ENCODE peak calls at places on chromosomes 16 and 17, in five cellular contexts. T is brain microvascular endothelial cell, I is thoracic aorta, A is endothelial cell, U is mesothelial cell of epicardium. S is an unnamed sample.
A peak's percentile ranks its signal among the peaks of the same experiment; 100 is the strongest.

GRCh38 chr16:73122604-73123386 is 74.9 kb upstream of the ZFHX3 start:
- DNase-seq in T (peak; percentile 31), I (no peak), A (no peak), U (no peak), S (no peak)

GRCh38 chr17:36600936-36601302 is 464 bp upstream of the MRM1 start:
- DNase-seq in T (no peak), I (no peak), A (no peak), U (no peak), S (no peak)

GRCh38 chr17:72774251-72774650 is 318.2 kb downstream of the SLC39A11 start:
- DNase-seq in T (no peak), I (no peak), A (no peak), U (no peak), S (no peak)

GRCh38 chr16:2365895-2366294 is 25.4 kb upstream of the ABCA3 start:
- DNase-seq in T (peak; percentile 81), I (no peak), A (no peak), U (no peak), S (no peak)

GRCh38 chr16:80932725-80933124 is 74.0 kb downstream of the CMC2 start:
- DNase-seq in T (peak; percentile 96), I (peak; percentile 44), A (no peak), U (no peak), S (no peak)

GRCh38 chr17:45983614-45984310 is 15.3 kb upstream of the STH start:
- DNase-seq in T (no peak), I (no peak), A (no peak), U (no peak), S (no peak)

GRCh38 chr16:3472878-3473595 is 22.3 kb downstream of the C16orf90 start:
- DNase-seq in T (peak; percentile 76), I (no peak), A (no peak), U (no peak), S (no peak)

GRCh38 chr17:41178843-41179616 is 1.0 kb upstream of the KRTAP4-2 start:
- DNase-seq in T (no peak), I (no peak), A (no peak), U (no peak), S (no peak)

GRCh38 chr17:44655983-44656700 is at the start of gene MEIOC:
- DNase-seq in T (peak; percentile 7), I (no peak), A (peak; percentile 24), U (no peak), S (peak; percentile 27)

DNA sequence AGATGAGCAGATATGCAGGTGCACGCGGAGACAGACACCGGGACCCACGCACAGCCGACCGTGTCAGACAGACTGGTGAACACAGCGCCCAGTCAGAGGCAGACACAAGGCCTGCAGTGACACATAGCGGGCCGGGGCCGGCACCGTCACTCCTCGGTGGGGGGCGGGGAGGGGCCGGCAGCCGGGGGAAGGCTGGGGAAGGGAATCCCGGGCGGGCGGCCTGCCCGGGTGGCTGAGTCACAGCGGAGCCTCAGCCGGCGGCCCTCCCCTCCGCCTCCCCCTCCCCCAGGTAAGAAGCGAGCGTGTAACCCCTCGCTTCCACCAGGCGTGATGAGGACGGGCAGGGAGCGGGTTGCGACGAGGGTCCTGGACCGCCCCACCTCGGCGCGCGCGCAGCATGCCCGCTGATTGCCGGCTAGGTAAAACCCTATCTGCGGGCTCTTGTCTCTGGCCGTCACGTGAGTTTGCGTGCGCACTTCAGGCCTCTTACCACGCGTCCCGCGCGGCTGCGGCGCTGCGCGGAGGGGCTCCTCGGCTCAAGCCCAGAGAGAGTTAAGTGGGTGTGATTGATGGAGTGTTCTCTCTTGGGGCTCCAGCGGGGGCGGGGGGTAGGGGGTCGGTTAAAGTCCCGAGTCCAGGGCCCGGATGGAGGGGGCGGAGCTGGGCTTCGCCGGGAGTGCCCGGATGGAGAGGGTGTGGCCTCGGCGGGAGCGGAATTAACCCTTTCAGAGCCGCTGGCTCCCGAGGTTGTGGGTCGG is 7.8 kb downstream of the KDM6B start:
- DNase-seq in T (peak; percentile 94), I (peak; percentile 85), A (peak; percentile 92), U (peak; percentile 88), S (peak; percentile 97)
- TF ChIP-seq CTCF in T (no peak), I (peak; percentile 14), A (no peak), U (no peak), S (no peak)

DNA sequence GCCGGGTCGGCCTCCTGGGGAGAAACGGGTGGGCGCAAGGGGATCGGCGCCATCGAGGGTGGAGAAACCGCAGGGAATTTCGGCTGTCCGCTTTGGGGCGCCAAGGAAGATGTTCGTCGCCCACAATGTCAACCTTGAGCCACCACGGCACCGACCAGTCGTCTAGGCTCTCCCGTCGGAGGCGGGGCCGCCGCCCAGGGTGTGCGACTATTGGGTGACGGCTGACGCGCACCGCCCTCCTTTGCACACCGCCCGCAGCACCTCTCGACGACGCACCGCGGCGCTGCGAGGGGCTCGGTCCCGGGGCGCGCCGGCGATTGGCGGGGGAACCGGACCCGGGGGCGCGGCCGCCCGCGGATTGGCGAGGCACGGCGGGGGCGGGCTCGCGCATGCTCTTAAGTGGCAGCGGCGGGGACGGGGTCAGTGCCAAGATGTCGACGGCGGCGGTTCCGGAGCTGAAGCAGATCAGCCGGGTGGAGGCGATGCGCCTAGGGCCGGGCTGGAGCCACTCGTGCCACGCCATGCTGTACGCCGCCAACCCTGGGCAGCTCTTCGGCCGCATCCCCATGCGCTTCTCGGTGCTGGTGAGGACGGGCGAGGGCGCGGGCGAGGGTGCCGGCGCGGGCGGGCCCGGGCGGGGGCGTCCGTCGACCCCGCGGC is at the start of gene NUDT16L1:
- DNase-seq in T (peak; percentile 89), I (peak; percentile 77), A (peak; percentile 99), U (peak; percentile 95), S (peak; percentile 96)
- TF ChIP-seq CTCF in T (no peak), I (peak; percentile 24), A (no peak), U (no peak), S (peak; percentile 35)

DNA sequence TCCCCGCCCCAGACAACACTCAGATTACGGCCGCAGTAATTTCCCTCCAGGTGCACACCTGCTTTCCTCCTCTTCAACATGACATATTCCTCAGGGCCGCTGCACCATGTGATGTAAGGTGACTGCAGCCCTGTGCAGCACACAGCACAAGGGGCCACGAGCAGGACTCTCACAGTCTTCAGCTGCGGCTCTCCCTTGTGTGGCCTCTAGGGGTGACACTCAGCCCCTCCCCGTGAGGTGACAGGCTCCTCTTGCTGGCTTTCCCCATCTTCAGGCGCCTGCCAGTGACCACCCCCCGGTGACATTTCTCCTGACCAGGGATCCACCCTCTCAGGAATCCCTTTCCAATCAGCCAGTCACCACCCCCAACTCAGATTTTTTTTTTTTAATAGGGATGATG is 31.3 kb upstream of the ABCC3 start:
- DNase-seq in T (no peak), I (no peak), A (peak; percentile 33), U (no peak), S (no peak)
- TF ChIP-seq CTCF in T (peak; percentile 39), I (no peak), A (no peak), U (no peak), S (peak; percentile 44)

GRCh38 chr17:47816111-47816735 is 5.4 kb downstream of the OSBPL7 start:
- DNase-seq in T (no peak), I (no peak), A (no peak), U (no peak), S (no peak)
- TF ChIP-seq CTCF in T (no peak), I (no peak), A (no peak), U (no peak), S (no peak)

DNA sequence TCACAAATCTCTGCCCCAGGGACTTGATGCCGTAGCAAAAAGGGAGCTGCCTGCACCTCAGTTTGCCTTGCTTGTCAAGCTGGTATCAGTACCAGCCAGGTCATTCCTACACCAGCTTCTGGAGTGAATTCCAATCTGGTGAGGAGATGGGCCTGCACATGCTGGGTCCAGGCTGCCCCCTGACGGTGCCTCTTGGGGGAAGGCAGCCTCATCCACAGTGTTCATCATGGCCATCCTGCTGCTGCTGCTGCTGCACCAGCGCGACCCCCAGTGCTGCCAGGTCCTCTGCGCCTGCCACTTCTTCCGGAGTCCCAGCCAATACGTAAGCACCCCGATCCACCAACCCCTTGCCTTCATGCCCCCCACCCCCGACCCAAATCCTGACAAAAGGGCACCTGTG is 8.3 kb downstream of the MRPL27 start:
- DNase-seq in T (no peak), I (no peak), A (no peak), U (no peak), S (no peak)
- TF ChIP-seq CTCF in T (peak; percentile 38), I (no peak), A (no peak), U (no peak), S (no peak)

DNA sequence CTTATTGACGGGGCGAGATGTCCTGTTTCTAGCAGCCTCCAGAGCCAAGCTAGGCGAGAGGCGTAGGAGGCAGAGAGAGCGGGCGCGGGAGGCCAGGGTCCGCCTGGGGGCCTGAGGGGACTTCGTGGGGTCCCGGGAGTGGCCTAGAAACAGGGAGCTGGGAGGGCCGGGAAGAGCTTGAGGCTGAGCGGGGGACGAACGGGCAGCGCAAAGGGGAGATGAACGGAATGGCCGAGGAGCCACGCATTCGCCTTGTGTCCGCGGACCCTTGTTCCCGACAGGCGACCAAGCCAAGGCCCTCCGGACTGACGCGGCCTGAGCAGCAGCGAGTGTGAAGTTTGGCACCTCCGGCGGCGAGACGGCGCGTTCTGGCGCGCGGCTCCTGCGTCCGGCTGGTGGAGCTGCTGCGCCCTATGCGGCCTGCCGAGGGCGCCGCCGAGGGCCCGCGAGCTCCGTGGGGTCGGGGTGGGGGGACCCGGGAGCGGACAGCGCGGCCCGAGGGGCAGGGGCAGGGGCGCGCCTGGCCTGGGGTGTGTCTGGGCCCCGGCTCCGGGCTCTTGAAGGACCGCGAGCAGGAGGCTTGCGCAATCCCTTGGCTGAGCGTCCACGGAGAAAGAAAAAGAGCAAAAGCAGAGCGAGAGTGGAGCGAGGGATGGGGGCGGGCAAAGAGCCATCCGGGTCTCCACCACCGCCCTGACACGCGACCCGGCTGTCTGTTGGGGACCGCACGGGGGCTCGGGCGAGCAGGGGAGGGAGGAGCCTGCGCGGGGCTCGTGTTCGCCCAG is 1.2 kb upstream of the CBX4 start:
- DNase-seq in T (no peak), I (no peak), A (peak; percentile 56), U (no peak), S (no peak)
- TF ChIP-seq CTCF in T (peak; percentile 18), I (no peak), A (no peak), U (no peak), S (no peak)

DNA sequence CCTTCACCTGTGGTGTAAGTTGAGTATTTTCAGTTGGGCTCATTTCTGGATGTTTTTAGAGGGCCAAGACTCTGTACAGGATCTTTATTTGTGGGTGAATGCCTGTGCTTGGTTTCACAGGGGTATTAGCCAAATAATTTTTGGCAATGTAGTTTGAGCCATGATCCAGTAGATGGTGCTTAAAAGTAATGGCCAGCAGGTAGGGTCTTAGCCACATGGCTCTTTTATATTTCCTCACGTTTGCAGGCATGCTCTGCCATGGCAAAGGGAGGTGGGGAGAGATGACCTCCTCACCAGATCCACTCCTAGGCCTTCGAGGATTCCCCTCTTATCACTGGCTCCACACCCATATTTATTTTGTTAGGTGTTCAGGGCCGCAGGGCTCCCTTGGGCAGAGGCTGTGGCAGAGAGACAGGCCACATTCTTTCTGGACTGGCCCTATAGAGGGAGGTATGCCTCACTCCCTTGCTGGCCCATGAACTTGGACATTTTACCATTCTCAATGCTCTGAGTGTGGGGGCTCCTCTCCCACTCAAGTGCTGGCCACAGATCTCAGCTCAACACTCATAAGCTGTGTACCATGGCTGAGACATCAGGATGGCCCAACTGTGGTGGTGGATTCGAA is 417.1 kb downstream of the XYLT1 start:
- DNase-seq in T (no peak), I (no peak), A (no peak), U (no peak), S (no peak)
- TF ChIP-seq CTCF in T (no peak), I (no peak), A (no peak), U (no peak), S (no peak)

GRCh38 chr16:57627184-57627871 is 1.1 kb upstream of the ADGRG1 start:
- DNase-seq in T (peak; percentile 71), I (no peak), A (peak; percentile 46), U (no peak), S (no peak)
- TF ChIP-seq CTCF in T (peak; percentile 64), I (no peak), A (no peak), U (no peak), S (peak; percentile 27)